ENCODE peak calls at places on chromosomes 16 and 17, in ten cellular contexts. One of them, this sample, is unnamed. For H3K27me3 and H3K9me3, the result is how much of the 10 kb centered on the place peaks cover.

GRCh38 chr16:23016372-23016771 is 132.9 kb downstream of the USP31 start:
- DNase-seq in spleen: no peak
- DNase-seq in heart right ventricle: no peak
- DNase-seq in fibroblast of lung: no peak
- DNase-seq in adipocyte: no peak
- DNase-seq in MM.1S: no peak
- DNase-seq in mesenchymal stem cell: no peak
- DNase-seq in CD8-positive, alpha-beta memory T cell: no peak
- DNase-seq in mammary epithelial cell: no peak
- DNase-seq in PC-9: no peak
- DNase-seq in this sample: no peak

GRCh38 chr16:72997141-72997542 is 50.8 kb downstream of the ZFHX3 start:
- DNase-seq in mammary epithelial cell: peak
- DNase-seq in mesenchymal stem cell: peak
- DNase-seq in CD8-positive, alpha-beta memory T cell: no peak
- DNase-seq in MM.1S: no peak
- DNase-seq in adipocyte: peak
- DNase-seq in PC-9: peak
- DNase-seq in spleen: no peak
- DNase-seq in fibroblast of lung: no peak
- DNase-seq in heart right ventricle: no peak
- DNase-seq in this sample: no peak

GRCh38 chr17:56656961-56657360 is 63.5 kb downstream of the NOG start:
- DNase-seq in spleen: no peak
- DNase-seq in CD8-positive, alpha-beta memory T cell: no peak
- DNase-seq in MM.1S: no peak
- DNase-seq in PC-9: no peak
- DNase-seq in adipocyte: no peak
- DNase-seq in fibroblast of lung: peak
- DNase-seq in mammary epithelial cell: no peak
- DNase-seq in mesenchymal stem cell: no peak
- DNase-seq in heart right ventricle: no peak
- DNase-seq in this sample: peak

GRCh38 chr17:5587431-5588032 is 3.2 kb upstream of the NLRP1 start:
- DNase-seq in PC-9: peak
- DNase-seq in mesenchymal stem cell: peak
- DNase-seq in heart right ventricle: peak
- DNase-seq in adipocyte: peak
- DNase-seq in mammary epithelial cell: peak
- DNase-seq in fibroblast of lung: peak
- DNase-seq in MM.1S: peak
- DNase-seq in CD8-positive, alpha-beta memory T cell: peak
- DNase-seq in spleen: no peak
- DNase-seq in this sample: no peak

GRCh38 chr16:188674-189073 is 8.4 kb downstream of the HBQ1 start:
- DNase-seq in CD8-positive, alpha-beta memory T cell: no peak
- DNase-seq in PC-9: no peak
- DNase-seq in adipocyte: no peak
- DNase-seq in spleen: no peak
- DNase-seq in mesenchymal stem cell: no peak
- DNase-seq in mammary epithelial cell: no peak
- DNase-seq in MM.1S: no peak
- DNase-seq in fibroblast of lung: no peak
- DNase-seq in heart right ventricle: no peak
- DNase-seq in this sample: no peak

GRCh38 chr16:27221576-27222498 is 18.5 kb downstream of the KDM8 start:
- DNase-seq in mammary epithelial cell: no peak
- DNase-seq in mesenchymal stem cell: peak
- DNase-seq in spleen: no peak
- DNase-seq in heart right ventricle: peak
- DNase-seq in PC-9: no peak
- DNase-seq in adipocyte: peak
- DNase-seq in MM.1S: no peak
- DNase-seq in fibroblast of lung: peak
- DNase-seq in CD8-positive, alpha-beta memory T cell: no peak
- DNase-seq in this sample: peak

GRCh38 chr17:29243792-29244191 is 2.9 kb upstream of the CRYBA1 start:
- DNase-seq in mesenchymal stem cell: peak
- DNase-seq in heart right ventricle: no peak
- DNase-seq in MM.1S: no peak
- DNase-seq in PC-9: no peak
- DNase-seq in spleen: no peak
- DNase-seq in fibroblast of lung: peak
- DNase-seq in mammary epithelial cell: peak
- DNase-seq in adipocyte: peak
- DNase-seq in CD8-positive, alpha-beta memory T cell: no peak
- DNase-seq in this sample: peak

GRCh38 chr16:31202402-31203385 is at the start of gene PYCARD:
- DNase-seq in mammary epithelial cell: peak
- DNase-seq in MM.1S: peak
- DNase-seq in CD8-positive, alpha-beta memory T cell: peak
- DNase-seq in PC-9: no peak
- DNase-seq in heart right ventricle: peak
- DNase-seq in mesenchymal stem cell: peak
- DNase-seq in spleen: peak
- DNase-seq in fibroblast of lung: peak
- DNase-seq in adipocyte: peak
- DNase-seq in this sample: no peak

GRCh38 chr16:88633684-88634140 is 4.7 kb upstream of the IL17C start:
- DNase-seq in heart right ventricle: no peak
- DNase-seq in mammary epithelial cell: peak
- DNase-seq in fibroblast of lung: no peak
- DNase-seq in adipocyte: no peak
- DNase-seq in mesenchymal stem cell: peak
- DNase-seq in CD8-positive, alpha-beta memory T cell: peak
- DNase-seq in PC-9: no peak
- DNase-seq in spleen: peak
- DNase-seq in MM.1S: peak
- DNase-seq in this sample: no peak

GRCh38 chr16:35733971-35734702 is 2274.7 kb downstream of the TP53TG3F start:
- DNase-seq in mesenchymal stem cell: no peak
- DNase-seq in heart right ventricle: no peak
- DNase-seq in spleen: no peak
- DNase-seq in fibroblast of lung: no peak
- DNase-seq in mammary epithelial cell: no peak
- DNase-seq in PC-9: no peak
- DNase-seq in CD8-positive, alpha-beta memory T cell: no peak
- DNase-seq in MM.1S: no peak
- DNase-seq in adipocyte: no peak
- DNase-seq in this sample: no peak

GRCh38 chr17:53406907-53407306 is 415.8 kb upstream of the KIF2B start:
- DNase-seq in CD8-positive, alpha-beta memory T cell: no peak
- DNase-seq in adipocyte: no peak
- DNase-seq in fibroblast of lung: no peak
- DNase-seq in PC-9: no peak
- DNase-seq in mammary epithelial cell: no peak
- DNase-seq in heart right ventricle: no peak
- DNase-seq in mesenchymal stem cell: no peak
- DNase-seq in MM.1S: no peak
- DNase-seq in spleen: no peak
- DNase-seq in this sample: no peak

GRCh38 chr17:2170023-2170422 is 115.1 kb downstream of the HIC1 start:
- DNase-seq in CD8-positive, alpha-beta memory T cell: no peak
- DNase-seq in MM.1S: peak
- DNase-seq in spleen: no peak
- DNase-seq in PC-9: no peak
- DNase-seq in mesenchymal stem cell: no peak
- DNase-seq in heart right ventricle: no peak
- DNase-seq in mammary epithelial cell: no peak
- DNase-seq in fibroblast of lung: no peak
- DNase-seq in adipocyte: no peak
- DNase-seq in this sample: no peak

DNA sequence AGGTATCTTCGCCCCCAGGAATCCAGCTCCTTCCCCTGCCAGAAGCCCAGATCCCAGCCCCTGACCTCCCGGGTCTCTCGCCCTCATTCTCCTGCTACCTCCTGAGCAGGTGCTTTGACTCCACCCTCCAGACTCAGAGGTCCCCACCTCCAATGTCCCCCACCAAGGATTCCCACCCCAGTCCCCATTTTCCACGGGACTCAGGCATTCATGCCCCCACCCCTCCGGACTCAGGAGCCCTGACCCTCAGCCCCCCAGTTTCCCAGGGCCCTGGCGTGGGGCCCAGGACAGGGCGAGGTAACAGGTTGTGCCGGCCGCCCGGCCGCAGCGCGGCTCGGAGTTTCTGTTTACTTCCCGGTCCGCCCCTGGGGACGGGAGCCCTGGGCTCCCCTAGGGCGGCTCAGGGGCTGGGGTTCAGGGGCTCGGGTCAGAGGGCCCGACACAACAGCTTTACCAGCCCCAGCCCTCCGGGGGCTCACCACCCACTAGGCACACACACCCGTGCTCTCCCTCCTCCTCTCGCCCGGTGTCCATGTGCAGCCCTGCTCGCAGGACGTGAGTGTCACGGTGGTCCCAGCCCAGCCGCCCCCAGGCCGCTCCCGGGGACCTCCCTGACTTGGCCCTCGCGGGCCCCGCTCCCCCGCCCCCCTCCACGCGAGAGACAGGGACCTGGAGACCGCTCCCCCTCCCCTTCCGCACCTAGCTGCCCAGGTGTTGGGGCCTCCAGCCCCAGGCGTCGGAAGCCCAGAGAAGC is 595 bp downstream of the BICDL2 start:
- DNase-seq in mammary epithelial cell: no peak
- DNase-seq in fibroblast of lung: no peak
- DNase-seq in heart right ventricle: no peak
- DNase-seq in mesenchymal stem cell: no peak
- DNase-seq in CD8-positive, alpha-beta memory T cell: no peak
- DNase-seq in MM.1S: no peak
- DNase-seq in adipocyte: no peak
- DNase-seq in PC-9: no peak
- DNase-seq in spleen: peak
- DNase-seq in this sample: no peak
- H3K27me3 ChIP-seq in mammary epithelial cell: under half
- H3K27me3 ChIP-seq in fibroblast of lung: half or more
- H3K27me3 ChIP-seq in heart right ventricle: half or more
- H3K27me3 ChIP-seq in mesenchymal stem cell: half or more
- H3K27me3 ChIP-seq in CD8-positive, alpha-beta memory T cell: half or more
- H3K27me3 ChIP-seq in MM.1S: half or more
- H3K27me3 ChIP-seq in adipocyte: half or more
- H3K27me3 ChIP-seq in PC-9: under half
- H3K27me3 ChIP-seq in spleen: half or more
- H3K27me3 ChIP-seq in this sample: half or more

GRCh38 chr17:82944990-82945389 is 105.2 kb upstream of the ZNF750 start:
- DNase-seq in adipocyte: no peak
- DNase-seq in mesenchymal stem cell: no peak
- DNase-seq in heart right ventricle: no peak
- DNase-seq in mammary epithelial cell: no peak
- DNase-seq in spleen: no peak
- DNase-seq in fibroblast of lung: no peak
- DNase-seq in MM.1S: no peak
- DNase-seq in PC-9: no peak
- DNase-seq in CD8-positive, alpha-beta memory T cell: no peak
- DNase-seq in this sample: no peak
- H3K9me3 ChIP-seq in adipocyte: under half
- H3K9me3 ChIP-seq in mesenchymal stem cell: half or more
- H3K9me3 ChIP-seq in heart right ventricle: under half
- H3K9me3 ChIP-seq in mammary epithelial cell: under half
- H3K9me3 ChIP-seq in spleen: under half
- H3K9me3 ChIP-seq in fibroblast of lung: under half
- H3K9me3 ChIP-seq in MM.1S: under half
- H3K9me3 ChIP-seq in PC-9: under half
- H3K9me3 ChIP-seq in CD8-positive, alpha-beta memory T cell: under half
- H3K9me3 ChIP-seq in this sample: half or more

DNA sequence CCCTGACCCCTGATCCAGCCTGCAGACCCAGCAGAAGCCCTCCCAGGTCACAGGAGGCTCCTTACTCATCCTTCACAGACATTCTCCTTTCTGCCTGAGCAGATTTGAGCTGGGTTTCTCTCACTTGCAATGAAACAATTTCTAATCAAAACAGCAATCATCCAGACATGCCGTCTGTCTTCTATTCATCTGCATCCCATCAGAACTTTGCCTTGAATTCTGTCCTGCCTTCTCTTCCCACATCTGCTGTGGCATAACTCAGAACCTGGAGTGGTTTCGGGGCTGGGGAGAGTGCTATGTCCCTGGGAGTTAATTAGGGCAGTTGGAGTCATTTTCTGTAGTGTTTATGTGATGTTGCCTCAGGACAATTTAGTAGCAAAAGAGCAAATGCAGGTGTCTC is 278.6 kb downstream of the CBLN1 start:
- DNase-seq in MM.1S: no peak
- DNase-seq in heart right ventricle: no peak
- DNase-seq in PC-9: no peak
- DNase-seq in mesenchymal stem cell: no peak
- DNase-seq in CD8-positive, alpha-beta memory T cell: no peak
- DNase-seq in mammary epithelial cell: no peak
- DNase-seq in fibroblast of lung: no peak
- DNase-seq in spleen: no peak
- DNase-seq in adipocyte: no peak
- DNase-seq in this sample: no peak
- H3K4me3 ChIP-seq in MM.1S: no peak
- H3K4me3 ChIP-seq in heart right ventricle: no peak
- H3K4me3 ChIP-seq in PC-9: no peak
- H3K4me3 ChIP-seq in mesenchymal stem cell: no peak
- H3K4me3 ChIP-seq in CD8-positive, alpha-beta memory T cell: no peak
- H3K4me3 ChIP-seq in mammary epithelial cell: no peak
- H3K4me3 ChIP-seq in fibroblast of lung: no peak
- H3K4me3 ChIP-seq in spleen: no peak
- H3K4me3 ChIP-seq in adipocyte: no peak
- H3K4me3 ChIP-seq in this sample: no peak

GRCh38 chr17:7290166-7290565 is 4.3 kb downstream of the YBX2 start:
- DNase-seq in PC-9: no peak
- DNase-seq in mammary epithelial cell: no peak
- DNase-seq in CD8-positive, alpha-beta memory T cell: no peak
- DNase-seq in spleen: no peak
- DNase-seq in fibroblast of lung: no peak
- DNase-seq in mesenchymal stem cell: no peak
- DNase-seq in adipocyte: no peak
- DNase-seq in MM.1S: no peak
- DNase-seq in heart right ventricle: no peak
- DNase-seq in this sample: no peak

GRCh38 chr17:7289256-7290032 is 5.0 kb downstream of the YBX2 start:
- DNase-seq in mammary epithelial cell: no peak
- DNase-seq in PC-9: no peak
- DNase-seq in mesenchymal stem cell: no peak
- DNase-seq in adipocyte: no peak
- DNase-seq in CD8-positive, alpha-beta memory T cell: no peak
- DNase-seq in MM.1S: no peak
- DNase-seq in fibroblast of lung: no peak
- DNase-seq in spleen: no peak
- DNase-seq in heart right ventricle: no peak
- DNase-seq in this sample: no peak

GRCh38 chr17:7292729-7293128 is 1.7 kb downstream of the YBX2 start:
- DNase-seq in heart right ventricle: no peak
- DNase-seq in adipocyte: no peak
- DNase-seq in MM.1S: no peak
- DNase-seq in spleen: no peak
- DNase-seq in CD8-positive, alpha-beta memory T cell: no peak
- DNase-seq in fibroblast of lung: no peak
- DNase-seq in mammary epithelial cell: no peak
- DNase-seq in PC-9: no peak
- DNase-seq in mesenchymal stem cell: no peak
- DNase-seq in this sample: peak

GRCh38 chr17:7292194-7292593 is 2.2 kb downstream of the YBX2 start:
- DNase-seq in mesenchymal stem cell: no peak
- DNase-seq in MM.1S: no peak
- DNase-seq in heart right ventricle: no peak
- DNase-seq in mammary epithelial cell: no peak
- DNase-seq in CD8-positive, alpha-beta memory T cell: no peak
- DNase-seq in adipocyte: no peak
- DNase-seq in fibroblast of lung: no peak
- DNase-seq in spleen: no peak
- DNase-seq in PC-9: no peak
- DNase-seq in this sample: no peak

GRCh38 chr17:7290685-7291084 is 3.8 kb downstream of the YBX2 start:
- DNase-seq in CD8-positive, alpha-beta memory T cell: no peak
- DNase-seq in MM.1S: no peak
- DNase-seq in spleen: no peak
- DNase-seq in heart right ventricle: no peak
- DNase-seq in mesenchymal stem cell: no peak
- DNase-seq in fibroblast of lung: no peak
- DNase-seq in mammary epithelial cell: no peak
- DNase-seq in adipocyte: no peak
- DNase-seq in PC-9: no peak
- DNase-seq in this sample: no peak
- H3K27me3 ChIP-seq in CD8-positive, alpha-beta memory T cell: under half
- H3K27me3 ChIP-seq in MM.1S: half or more
- H3K27me3 ChIP-seq in spleen: half or more
- H3K27me3 ChIP-seq in heart right ventricle: under half
- H3K27me3 ChIP-seq in mesenchymal stem cell: half or more
- H3K27me3 ChIP-seq in fibroblast of lung: under half
- H3K27me3 ChIP-seq in mammary epithelial cell: under half
- H3K27me3 ChIP-seq in adipocyte: under half
- H3K27me3 ChIP-seq in PC-9: under half
- H3K27me3 ChIP-seq in this sample: under half